ENCODE peak calls at places on chromosomes 2 and 18, in five cellular contexts. One of them, this sample, is unnamed.

GRCh38 chr2:9656270-9656766 is 25.5 kb upstream of the YWHAQ start:
- DNase-seq in ureter: no peak
- DNase-seq in MCF 10A: peak
- DNase-seq in AG04450: peak
- DNase-seq in NCI-H524: no peak
- DNase-seq in this sample: peak

GRCh38 chr2:126368778-126369177 is 287.2 kb upstream of the GYPC start:
- DNase-seq in ureter: no peak
- DNase-seq in MCF 10A: no peak
- DNase-seq in AG04450: no peak
- DNase-seq in NCI-H524: no peak
- DNase-seq in this sample: no peak

GRCh38 chr2:198913394-198914152 is 544.2 kb downstream of the SATB2 start:
- DNase-seq in ureter: no peak
- DNase-seq in MCF 10A: no peak
- DNase-seq in AG04450: no peak
- DNase-seq in NCI-H524: no peak
- DNase-seq in this sample: no peak

GRCh38 chr2:45263147-45263546 is 253.9 kb upstream of the SIX2 start:
- DNase-seq in ureter: no peak
- DNase-seq in MCF 10A: no peak
- DNase-seq in AG04450: no peak
- DNase-seq in NCI-H524: no peak
- DNase-seq in this sample: no peak

GRCh38 chr2:64288321-64288931 is 144.2 kb upstream of the PELI1 start:
- DNase-seq in ureter: no peak
- DNase-seq in MCF 10A: no peak
- DNase-seq in AG04450: peak
- DNase-seq in NCI-H524: no peak
- DNase-seq in this sample: no peak

GRCh38 chr2:85935746-85936208 is 47.0 kb upstream of the ST3GAL5 start:
- DNase-seq in ureter: peak
- DNase-seq in MCF 10A: peak
- DNase-seq in AG04450: no peak
- DNase-seq in NCI-H524: no peak
- DNase-seq in this sample: no peak

GRCh38 chr2:160871096-160871495 is 289.1 kb upstream of the TANK start:
- DNase-seq in ureter: no peak
- DNase-seq in MCF 10A: peak
- DNase-seq in AG04450: no peak
- DNase-seq in NCI-H524: no peak
- DNase-seq in this sample: no peak

GRCh38 chr18:43893001-43893637 is 615.8 kb upstream of the SYT4 start:
- DNase-seq in ureter: no peak
- DNase-seq in MCF 10A: peak
- DNase-seq in AG04450: peak
- DNase-seq in NCI-H524: no peak
- DNase-seq in this sample: peak

GRCh38 chr2:62506421-62506750 is 391 bp upstream of the TMEM17 start:
- DNase-seq in ureter: no peak
- DNase-seq in MCF 10A: no peak
- DNase-seq in AG04450: no peak
- DNase-seq in NCI-H524: no peak
- DNase-seq in this sample: no peak

GRCh38 chr2:11977766-11978524 is 231.5 kb downstream of the LPIN1 start:
- DNase-seq in ureter: no peak
- DNase-seq in MCF 10A: no peak
- DNase-seq in AG04450: no peak
- DNase-seq in NCI-H524: no peak
- DNase-seq in this sample: no peak

GRCh38 chr18:78900938-78901909 is 78.4 kb upstream of the SALL3 start:
- DNase-seq in ureter: no peak
- DNase-seq in MCF 10A: no peak
- DNase-seq in AG04450: no peak
- DNase-seq in NCI-H524: no peak
- DNase-seq in this sample: no peak

GRCh38 chr2:231819449-231820042 is 33.3 kb downstream of the COPS7B start:
- DNase-seq in ureter: no peak
- DNase-seq in MCF 10A: no peak
- DNase-seq in AG04450: no peak
- DNase-seq in NCI-H524: no peak
- DNase-seq in this sample: peak

GRCh38 chr18:42882146-42882545 is 233.3 kb downstream of the RIT2 start:
- DNase-seq in ureter: no peak
- DNase-seq in MCF 10A: no peak
- DNase-seq in AG04450: no peak
- DNase-seq in NCI-H524: no peak
- DNase-seq in this sample: no peak

GRCh38 chr2:97969466-97970067 is 26.2 kb downstream of the TMEM131 start:
- DNase-seq in ureter: no peak
- DNase-seq in MCF 10A: no peak
- DNase-seq in AG04450: no peak
- DNase-seq in NCI-H524: no peak
- DNase-seq in this sample: no peak

GRCh38 chr2:6506311-6507258 is 359.1 kb downstream of the CMPK2 start:
- DNase-seq in ureter: no peak
- DNase-seq in MCF 10A: peak
- DNase-seq in AG04450: no peak
- DNase-seq in NCI-H524: no peak
- DNase-seq in this sample: peak

GRCh38 chr2:28809927-28810326 is 707 bp upstream of the SPDYA start:
- DNase-seq in ureter: no peak
- DNase-seq in MCF 10A: no peak
- DNase-seq in AG04450: no peak
- DNase-seq in NCI-H524: no peak
- DNase-seq in this sample: no peak

GRCh38 chr2:147829106-147829505 is 15.7 kb upstream of the ACVR2A start:
- DNase-seq in ureter: no peak
- DNase-seq in MCF 10A: peak
- DNase-seq in AG04450: peak
- DNase-seq in NCI-H524: peak
- DNase-seq in this sample: peak

GRCh38 chr2:169348321-169349002 is 13.9 kb downstream of the LRP2 start:
- DNase-seq in ureter: no peak
- DNase-seq in MCF 10A: no peak
- DNase-seq in AG04450: no peak
- DNase-seq in NCI-H524: no peak
- DNase-seq in this sample: no peak

GRCh38 chr18:55250729-55251128 is 291.5 kb upstream of the CCDC68 start:
- DNase-seq in ureter: no peak
- DNase-seq in MCF 10A: no peak
- DNase-seq in AG04450: no peak
- DNase-seq in NCI-H524: no peak
- DNase-seq in this sample: no peak

GRCh38 chr2:239727182-239727775 is 297.9 kb downstream of the NDUFA10 start:
- DNase-seq in ureter: no peak
- DNase-seq in MCF 10A: no peak
- DNase-seq in AG04450: no peak
- DNase-seq in NCI-H524: no peak
- DNase-seq in this sample: no peak

GRCh38 chr2:42792583-42793313 is at the start of gene HAAO:
- DNase-seq in ureter: peak
- DNase-seq in MCF 10A: no peak
- DNase-seq in AG04450: no peak
- DNase-seq in NCI-H524: no peak
- DNase-seq in this sample: no peak

GRCh38 chr2:177474904-177475474 is 82.4 kb downstream of the AGPS start:
- DNase-seq in ureter: no peak
- DNase-seq in MCF 10A: peak
- DNase-seq in AG04450: no peak
- DNase-seq in NCI-H524: no peak
- DNase-seq in this sample: peak

GRCh38 chr18:6729247-6730091 is at the start of gene ARHGAP28:
- DNase-seq in ureter: peak
- DNase-seq in MCF 10A: peak
- DNase-seq in AG04450: peak
- DNase-seq in NCI-H524: peak
- DNase-seq in this sample: no peak

GRCh38 chr2:199119796-199120195 is 337.9 kb downstream of the SATB2 start:
- DNase-seq in ureter: no peak
- DNase-seq in MCF 10A: no peak
- DNase-seq in AG04450: no peak
- DNase-seq in NCI-H524: no peak
- DNase-seq in this sample: no peak

GRCh38 chr2:3728104-3729054 is 25.0 kb downstream of the DCDC2C start:
- DNase-seq in ureter: no peak
- DNase-seq in MCF 10A: peak
- DNase-seq in AG04450: peak
- DNase-seq in NCI-H524: peak
- DNase-seq in this sample: peak

GRCh38 chr2:233849607-233850271 is 4.6 kb downstream of the HJURP start:
- DNase-seq in ureter: no peak
- DNase-seq in MCF 10A: no peak
- DNase-seq in AG04450: no peak
- DNase-seq in NCI-H524: no peak
- DNase-seq in this sample: no peak

GRCh38 chr2:15678346-15678745 is 86.7 kb downstream of the DDX1 start:
- DNase-seq in ureter: no peak
- DNase-seq in MCF 10A: no peak
- DNase-seq in AG04450: no peak
- DNase-seq in NCI-H524: no peak
- DNase-seq in this sample: no peak

GRCh38 chr2:68548396-68548795 is 81.0 kb downstream of the APLF start:
- DNase-seq in ureter: no peak
- DNase-seq in MCF 10A: peak
- DNase-seq in AG04450: no peak
- DNase-seq in NCI-H524: no peak
- DNase-seq in this sample: no peak

GRCh38 chr2:29009270-29009669 is 28.2 kb downstream of the TOGARAM2 start:
- DNase-seq in ureter: no peak
- DNase-seq in MCF 10A: no peak
- DNase-seq in AG04450: no peak
- DNase-seq in NCI-H524: no peak
- DNase-seq in this sample: no peak

GRCh38 chr18:9861933-9862332 is 23.8 kb upstream of the TXNDC2 start:
- DNase-seq in ureter: no peak
- DNase-seq in MCF 10A: no peak
- DNase-seq in AG04450: no peak
- DNase-seq in NCI-H524: no peak
- DNase-seq in this sample: no peak

GRCh38 chr18:24456549-24456948 is 3.9 kb upstream of the HRH4 start:
- DNase-seq in ureter: no peak
- DNase-seq in MCF 10A: no peak
- DNase-seq in AG04450: no peak
- DNase-seq in NCI-H524: no peak
- DNase-seq in this sample: no peak

GRCh38 chr2:156456616-156457015 is 20.4 kb downstream of the GPD2 start:
- DNase-seq in ureter: no peak
- DNase-seq in MCF 10A: no peak
- DNase-seq in AG04450: no peak
- DNase-seq in NCI-H524: no peak
- DNase-seq in this sample: no peak

GRCh38 chr2:85133751-85134254 is 611 bp downstream of the TCF7L1 start:
- DNase-seq in ureter: peak
- DNase-seq in MCF 10A: peak
- DNase-seq in AG04450: no peak
- DNase-seq in NCI-H524: no peak
- DNase-seq in this sample: no peak

GRCh38 chr2:179275280-179276013 is 10.8 kb upstream of the SESTD1 start:
- DNase-seq in ureter: no peak
- DNase-seq in MCF 10A: no peak
- DNase-seq in AG04450: peak
- DNase-seq in NCI-H524: no peak
- DNase-seq in this sample: no peak

GRCh38 chr2:230220347-230220969 is 674 bp upstream of the SP110 start:
- DNase-seq in ureter: no peak
- DNase-seq in MCF 10A: no peak
- DNase-seq in AG04450: no peak
- DNase-seq in NCI-H524: no peak
- DNase-seq in this sample: no peak

GRCh38 chr2:29129586-29130281 is 14.5 kb downstream of the CLIP4 start:
- DNase-seq in ureter: no peak
- DNase-seq in MCF 10A: peak
- DNase-seq in AG04450: no peak
- DNase-seq in NCI-H524: no peak
- DNase-seq in this sample: no peak

GRCh38 chr2:147441140-147441539 is 403.7 kb upstream of the ACVR2A start:
- DNase-seq in ureter: no peak
- DNase-seq in MCF 10A: no peak
- DNase-seq in AG04450: no peak
- DNase-seq in NCI-H524: no peak
- DNase-seq in this sample: no peak

GRCh38 chr2:128273469-128274081 is 45.1 kb downstream of the HS6ST1 start:
- DNase-seq in ureter: peak
- DNase-seq in MCF 10A: no peak
- DNase-seq in AG04450: no peak
- DNase-seq in NCI-H524: no peak
- DNase-seq in this sample: no peak

GRCh38 chr2:128631698-128632490 is 313.2 kb upstream of the HS6ST1 start:
- DNase-seq in ureter: peak
- DNase-seq in MCF 10A: no peak
- DNase-seq in AG04450: no peak
- DNase-seq in NCI-H524: no peak
- DNase-seq in this sample: no peak